ENCODE peak calls at places on chromosomes 7 and 10, in five cellular contexts. K is lung; R is CD4-positive, CD25-positive, alpha-beta regulatory T cell; E is cardiac muscle cell; J is esophagus squamous epithelium. S is an unnamed sample. For H3K9me3, the result is how much of the 10 kb centered on the place peaks cover.

GRCh38 chr10:44046605-44047004 is 338.3 kb downstream of the CXCL12 start:
- DNase-seq in R (no peak), J (no peak), E (no peak), K (no peak), S (no peak)

GRCh38 chr7:64630496-64630895 is 35.4 kb upstream of the ZNF107 start:
- DNase-seq in R (no peak), K (no peak), E (no peak), J (no peak), S (no peak)

GRCh38 chr10:79446451-79447020 is 1.1 kb upstream of the ZCCHC24 start:
- DNase-seq in K (peak), E (peak), R (no peak), J (no peak), S (no peak)

GRCh38 chr10:30051220-30051619 is 8.2 kb downstream of the JCAD start:
- DNase-seq in K (no peak), R (no peak), E (no peak), J (no peak), S (no peak)

GRCh38 chr7:7565018-7565680 is 1.5 kb upstream of the MIOS start:
- DNase-seq in J (no peak), E (no peak), R (no peak), K (no peak), S (no peak)

GRCh38 chr10:6473901-6474370 is 106.1 kb downstream of the PRKCQ start:
- DNase-seq in R (peak), K (no peak), J (no peak), E (no peak), S (no peak)

GRCh38 chr10:90675621-90676020 is 182.2 kb downstream of the HTR7 start:
- DNase-seq in K (no peak), J (no peak), E (no peak), R (no peak), S (no peak)

GRCh38 chr10:116469437-116469836 is 41.8 kb downstream of the PNLIPRP3 start:
- DNase-seq in K (no peak), R (no peak), E (no peak), J (no peak), S (no peak)

GRCh38 chr7:72445580-72445979 is 33.4 kb upstream of the CALN1 start:
- DNase-seq in R (no peak), E (no peak), J (no peak), K (no peak), S (no peak)

GRCh38 chr7:104914427-104914826 is 99.6 kb upstream of the KMT2E start:
- DNase-seq in R (no peak), K (no peak), E (no peak), J (no peak), S (no peak)

GRCh38 chr7:128840326-128841170 is 10.3 kb downstream of the FLNC start:
- DNase-seq in E (no peak), J (no peak), K (no peak), R (no peak), S (no peak)

GRCh38 chr10:89793649-89794254 is 92.4 kb downstream of the KIF20B start:
- DNase-seq in R (peak), K (no peak), J (no peak), E (peak), S (peak)

GRCh38 chr10:122510736-122511135 is 49.4 kb downstream of the HTRA1 start:
- DNase-seq in E (no peak), J (no peak), R (no peak), K (no peak), S (no peak)

GRCh38 chr10:112835933-112836564 is 114.0 kb upstream of the TCF7L2 start:
- DNase-seq in R (no peak), K (no peak), E (peak), J (no peak), S (no peak)

GRCh38 chr7:82625377-82625776 is 181.8 kb upstream of the CACNA2D1 start:
- DNase-seq in R (no peak), K (no peak), J (no peak), E (no peak), S (no peak)

GRCh38 chr10:17445400-17445998 is 8.9 kb downstream of the ST8SIA6 start:
- DNase-seq in E (no peak), K (no peak), J (no peak), R (no peak), S (no peak)

GRCh38 chr10:49200859-49201258 is 12.7 kb upstream of the TMEM273 start:
- DNase-seq in R (no peak), J (no peak), E (no peak), K (no peak), S (no peak)

GRCh38 chr10:72316748-72317435 is 37.8 kb downstream of the DNAJB12 start:
- DNase-seq in R (peak), J (no peak), E (no peak), K (no peak), S (peak)

GRCh38 chr10:3077940-3078630 is 10.7 kb downstream of the PFKP start:
- DNase-seq in J (no peak), K (no peak), R (no peak), E (no peak), S (no peak)

GRCh38 chr10:47024399-47025252 is 113.4 kb downstream of the PTPN20 start:
- DNase-seq in J (no peak), R (peak), K (peak), E (peak), S (peak)

GRCh38 chr7:21996641-21997040 is 50.9 kb upstream of the CDCA7L start:
- DNase-seq in K (no peak), E (no peak), J (no peak), R (no peak), S (no peak)

GRCh38 chr10:1287493-1288480 is 231.6 kb downstream of the WDR37 start:
- DNase-seq in K (no peak), J (no peak), E (no peak), R (peak), S (no peak)

GRCh38 chr7:35983585-35983984 is 169.5 kb upstream of the EEPD1 start:
- DNase-seq in E (no peak), K (no peak), J (no peak), R (no peak), S (no peak)

GRCh38 chr10:34911661-34912205 is 96.6 kb upstream of the PARD3 start:
- DNase-seq in J (no peak), K (no peak), R (no peak), E (no peak), S (no peak)

GRCh38 chr7:4631664-4632171 is 50.4 kb upstream of the FOXK1 start:
- DNase-seq in K (peak), J (no peak), E (peak), R (no peak), S (no peak)

DNA sequence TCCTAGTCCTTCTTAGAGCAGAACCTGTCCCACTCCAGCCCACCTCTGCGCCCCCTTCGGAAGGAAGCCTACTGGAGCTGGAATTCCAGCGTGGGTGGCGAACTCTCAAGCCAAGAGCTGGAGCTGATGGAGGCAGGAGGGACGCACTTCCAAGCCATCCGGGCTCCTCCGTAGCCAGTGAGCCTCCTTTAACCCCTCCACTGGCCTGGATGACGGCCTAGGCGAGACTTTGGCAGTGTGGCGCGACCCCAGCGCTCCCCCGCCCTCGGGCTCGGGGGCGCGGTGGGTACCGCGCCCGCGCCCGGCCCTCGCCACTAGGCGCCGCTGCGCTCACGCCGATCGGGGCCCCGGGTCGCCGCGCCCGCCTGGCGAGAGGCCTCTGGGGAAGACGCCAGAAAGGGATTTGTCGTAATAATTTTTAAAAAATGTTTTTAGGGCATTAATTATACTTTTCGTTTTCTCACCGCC is 5.1 kb upstream of the EMX2 start:
- DNase-seq in R (no peak), K (no peak), J (no peak), E (peak), S (no peak)
- H3K9me3 ChIP-seq in R (under half), K (under half), J (under half), E (under half), S (under half)

GRCh38 chr7:57438244-57438643 is 11.7 kb upstream of the ZNF716 start:
- DNase-seq in J (no peak), R (no peak), K (peak), E (no peak), S (no peak)
- H3K9me3 ChIP-seq in J (under half), R (under half), K (under half), E (under half), S (under half)

DNA sequence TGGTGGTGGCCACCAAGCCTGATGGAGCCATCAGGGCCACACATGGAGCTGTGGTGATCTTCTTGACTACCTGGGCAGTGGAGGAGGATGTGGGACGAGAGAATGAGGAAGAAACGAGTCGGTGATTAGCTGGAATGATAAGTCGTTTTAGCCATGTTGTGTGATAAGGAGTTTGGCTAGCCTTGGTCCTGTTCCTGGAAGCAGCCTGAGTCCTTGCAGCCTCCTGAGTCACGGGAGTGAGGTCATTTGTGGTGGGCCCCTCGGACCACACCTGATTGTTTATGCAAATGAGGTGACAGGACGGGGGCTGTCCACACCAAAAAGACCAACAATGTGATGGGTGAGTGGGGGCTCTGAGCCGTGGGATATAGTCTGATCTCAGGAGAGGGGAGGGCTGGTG is 554.4 kb downstream of the PTPRN2 start:
- DNase-seq in J (no peak), K (no peak), R (no peak), E (no peak), S (no peak)
- H3K9me3 ChIP-seq in J (under half), K (under half), R (under half), E (under half), S (under half)

GRCh38 chr7:722847-723246 is 3.7 kb upstream of the DNAAF5 start:
- DNase-seq in K (no peak), E (no peak), R (no peak), J (no peak), S (no peak)
- H3K9me3 ChIP-seq in K (under half), E (under half), R (under half), J (under half), S (under half)

DNA sequence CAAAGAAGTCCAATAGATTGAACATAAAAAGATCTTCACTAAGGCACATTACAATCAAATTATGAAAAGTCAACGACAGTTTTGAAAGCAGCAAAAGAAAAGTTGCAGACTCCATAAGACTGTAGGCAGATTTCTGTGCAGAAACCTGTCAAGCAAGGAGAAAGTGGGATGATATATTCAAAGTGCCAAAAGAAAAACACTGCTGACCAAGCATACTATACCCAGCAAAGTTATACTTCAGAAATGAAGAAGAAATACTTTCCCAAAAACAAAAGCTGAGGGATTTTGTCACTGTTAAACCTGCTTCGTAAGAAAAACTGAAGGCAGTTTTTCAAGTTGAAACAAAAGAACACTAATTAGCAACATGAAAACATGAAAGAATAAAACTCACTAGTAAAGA is 145.5 kb downstream of the ZEB1 start:
- DNase-seq in R (no peak), E (no peak), K (no peak), J (no peak), S (no peak)
- H3K9me3 ChIP-seq in R (under half), E (under half), K (under half), J (under half), S (under half)

DNA sequence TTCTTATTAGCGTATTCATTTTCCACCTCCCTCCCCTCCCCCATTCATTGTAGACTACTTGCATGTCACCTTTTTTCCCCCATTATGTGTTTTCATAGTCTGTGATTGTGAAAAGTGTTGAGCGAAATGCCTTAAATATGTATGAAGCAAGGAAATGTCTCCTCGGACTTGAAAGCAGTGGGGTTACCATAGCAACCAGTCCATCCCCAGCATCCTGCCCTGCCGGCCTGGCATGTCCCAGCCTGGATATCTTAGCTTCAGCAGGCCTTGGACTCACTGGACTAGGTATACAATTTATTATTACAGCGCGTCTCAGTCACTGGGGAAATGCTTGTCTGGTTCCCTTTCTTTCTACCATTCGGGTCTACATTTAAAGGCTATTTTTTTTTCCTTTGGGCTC is 283.6 kb downstream of the BICC1 start:
- DNase-seq in J (no peak), R (no peak), K (no peak), E (no peak), S (no peak)
- H3K9me3 ChIP-seq in J (under half), R (under half), K (under half), E (under half), S (under half)

GRCh38 chr7:158355456-158356065 is 232.1 kb downstream of the PTPRN2 start:
- DNase-seq in J (no peak), K (no peak), E (no peak), R (no peak), S (no peak)
- H3K9me3 ChIP-seq in J (under half), K (under half), E (under half), R (under half), S (under half)

GRCh38 chr7:135792334-135792733 is 43.7 kb upstream of the FAM180A start:
- DNase-seq in J (no peak), K (no peak), E (no peak), R (no peak), S (no peak)

GRCh38 chr7:135791543-135792120 is 43.0 kb upstream of the FAM180A start:
- DNase-seq in K (no peak), R (no peak), E (no peak), J (no peak), S (no peak)

GRCh38 chr7:135790371-135790977 is 41.9 kb upstream of the FAM180A start:
- DNase-seq in K (no peak), E (no peak), J (no peak), R (no peak), S (no peak)

GRCh38 chr7:135789431-135789830 is 40.8 kb upstream of the FAM180A start:
- DNase-seq in R (no peak), E (no peak), K (no peak), J (no peak), S (no peak)

DNA sequence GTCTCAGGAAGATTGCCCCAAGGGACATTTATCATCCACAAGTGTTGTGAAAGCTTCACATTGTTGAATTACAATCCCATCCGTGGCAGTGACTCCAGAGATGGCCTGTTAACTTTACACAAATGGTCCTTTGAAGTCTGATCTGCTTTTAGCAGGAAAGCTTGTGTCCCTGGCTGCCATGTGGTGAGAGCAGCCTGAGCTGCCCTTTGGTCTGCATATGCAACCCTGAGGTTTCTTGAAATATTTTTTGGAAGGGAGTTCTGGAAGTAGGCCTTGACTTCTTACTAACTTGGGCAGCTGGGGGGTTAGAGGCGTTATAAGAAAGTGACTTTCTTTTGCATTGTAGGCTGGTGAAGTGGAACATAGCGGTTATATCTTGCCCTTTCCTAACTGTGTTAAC is 41.3 kb upstream of the FAM180A start:
- DNase-seq in R (no peak), E (no peak), J (no peak), K (no peak), S (no peak)
- H3K9me3 ChIP-seq in R (under half), E (under half), J (under half), K (under half), S (under half)

GRCh38 chr7:55827577-55827976 is 35.0 kb downstream of the SEPTIN14 start:
- DNase-seq in J (no peak), K (no peak), R (no peak), E (no peak), S (no peak)
- H3K9me3 ChIP-seq in J (under half), K (under half), R (under half), E (under half), S (under half)